ENCODE peak calls at places on chromosomes 5 and 9, in five cellular contexts. Q is glomerular endothelial cell, R is activated T-helper 1 cell treated with Interleukin-2 at 50 U/mL for 16 hours, G is heart left ventricle, C is COLO829. B is an unnamed sample.

GRCh38 chr9:95189230-95190098 is 128.0 kb downstream of the FANCC start:
- DNase-seq in Q (peak), R (no peak), G (peak), C (no peak), B (peak)

GRCh38 chr5:116562669-116563068 is 12.0 kb downstream of the SEMA6A start:
- DNase-seq in Q (no peak), R (no peak), G (no peak), C (no peak), B (no peak)

GRCh38 chr5:160262665-160263064 is 33.4 kb downstream of the FABP6 start:
- DNase-seq in Q (no peak), R (no peak), G (peak), C (no peak), B (no peak)

GRCh38 chr9:126070071-126070470 is 256.6 kb upstream of the MVB12B start:
- DNase-seq in Q (no peak), R (no peak), G (no peak), C (no peak), B (no peak)

GRCh38 chr5:57412010-57412409 is 70.6 kb downstream of the ACTBL2 start:
- DNase-seq in Q (no peak), R (no peak), G (no peak), C (no peak), B (no peak)

GRCh38 chr5:429453-430188 is 13.4 kb upstream of the EXOC3 start:
- DNase-seq in Q (no peak), R (no peak), G (no peak), C (no peak), B (no peak)

GRCh38 chr5:31531543-31531887 is 378 bp downstream of the DROSHA start:
- DNase-seq in Q (no peak), R (no peak), G (no peak), C (no peak), B (no peak)

GRCh38 chr5:143362828-143363227 is 40.7 kb downstream of the NR3C1 start:
- DNase-seq in Q (no peak), R (no peak), G (no peak), C (no peak), B (no peak)

GRCh38 chr9:133560944-133561343 is 26.4 kb downstream of the ADAMTSL2 start:
- DNase-seq in Q (no peak), R (no peak), G (no peak), C (no peak), B (no peak)

GRCh38 chr9:134895103-134895502 is 14.5 kb downstream of the FCN2 start:
- DNase-seq in Q (no peak), R (no peak), G (no peak), C (no peak), B (no peak)

GRCh38 chr5:16933337-16933736 is 2.8 kb downstream of the MYO10 start:
- DNase-seq in Q (no peak), R (no peak), G (no peak), C (no peak), B (no peak)

GRCh38 chr5:173463207-173463606 is 135.0 kb upstream of the STC2 start:
- DNase-seq in Q (no peak), R (no peak), G (no peak), C (no peak), B (no peak)

GRCh38 chr9:101094686-101095085 is 66.2 kb downstream of the PLPPR1 start:
- DNase-seq in Q (no peak), R (no peak), G (no peak), C (no peak), B (no peak)

GRCh38 chr5:128674837-128675446 is 136.9 kb upstream of the FBN2 start:
- DNase-seq in Q (peak), R (no peak), G (no peak), C (peak), B (peak)

GRCh38 chr5:25285116-25285515 is 640.3 kb upstream of the CDH10 start:
- DNase-seq in Q (no peak), R (no peak), G (no peak), C (no peak), B (no peak)

GRCh38 chr9:127013597-127013996 is 99.0 kb downstream of the RALGPS1 start:
- DNase-seq in Q (no peak), R (no peak), G (no peak), C (no peak), B (no peak)

GRCh38 chr9:13278368-13279246 is 885 bp downstream of the MPDZ start:
- DNase-seq in Q (no peak), R (no peak), G (peak), C (peak), B (no peak)

GRCh38 chr5:158013939-158014338 is 155.0 kb upstream of the CLINT1 start:
- DNase-seq in Q (no peak), R (no peak), G (no peak), C (peak), B (no peak)

GRCh38 chr9:3490957-3491356 is 34.8 kb downstream of the RFX3 start:
- DNase-seq in Q (no peak), R (no peak), G (no peak), C (no peak), B (no peak)

GRCh38 chr5:40385544-40385943 is 294.2 kb upstream of the PTGER4 start:
- DNase-seq in Q (no peak), R (no peak), G (no peak), C (no peak), B (no peak)

GRCh38 chr9:121266906-121267650 is 884 bp upstream of the GSN start:
- DNase-seq in Q (no peak), R (no peak), G (no peak), C (no peak), B (no peak)

GRCh38 chr5:40308867-40309266 is 370.8 kb upstream of the PTGER4 start:
- DNase-seq in Q (no peak), R (no peak), G (no peak), C (no peak), B (no peak)

GRCh38 chr9:77896269-77897245 is 135.1 kb downstream of the GNAQ start:
- DNase-seq in Q (no peak), R (no peak), G (no peak), C (no peak), B (no peak)

GRCh38 chr9:89046832-89047231 is 55.6 kb downstream of the S1PR3 start:
- DNase-seq in Q (no peak), R (no peak), G (no peak), C (no peak), B (no peak)

GRCh38 chr5:4551034-4551433 is 589.1 kb upstream of the ADAMTS16 start:
- DNase-seq in Q (no peak), R (no peak), G (no peak), C (no peak), B (no peak)

GRCh38 chr9:137265496-137266161 is 10.5 kb downstream of the NELFB start:
- DNase-seq in Q (no peak), R (no peak), G (no peak), C (no peak), B (no peak)